ENCODE peak calls at places on chromosomes 7 and 10, in eight cellular contexts. One of them, this sample, is unnamed.

GRCh38 chr7:127330070-127330469 is 62.4 kb downstream of the ZNF800 start:
- DNase-seq in stimulated activated CD4-positive, alpha-beta T cell treated with anti-CD3 and anti-CD28 coated beads, Interleukin-12 subunit alpha, Interleukin-12 subunit beta, amount 100 ng/mL, for 4 hours: no peak
- DNase-seq in MCF 10A: no peak
- DNase-seq in G401: no peak
- DNase-seq in SJCRH30: no peak
- DNase-seq in HEK293T: no peak
- DNase-seq in T-helper 9 cell: no peak
- DNase-seq in bronchial epithelial cell: no peak
- DNase-seq in this sample: no peak

GRCh38 chr7:156207306-156207705 is 395.0 kb upstream of the SHH start:
- DNase-seq in G401: no peak
- DNase-seq in MCF 10A: no peak
- DNase-seq in HEK293T: no peak
- DNase-seq in stimulated activated CD4-positive, alpha-beta T cell treated with anti-CD3 and anti-CD28 coated beads, Interleukin-12 subunit alpha, Interleukin-12 subunit beta, amount 100 ng/mL, for 4 hours: no peak
- DNase-seq in T-helper 9 cell: no peak
- DNase-seq in SJCRH30: no peak
- DNase-seq in bronchial epithelial cell: no peak
- DNase-seq in this sample: no peak

GRCh38 chr7:116547347-116547746 is 22.5 kb downstream of the CAV1 start:
- DNase-seq in MCF 10A: no peak
- DNase-seq in T-helper 9 cell: no peak
- DNase-seq in HEK293T: no peak
- DNase-seq in bronchial epithelial cell: no peak
- DNase-seq in G401: no peak
- DNase-seq in stimulated activated CD4-positive, alpha-beta T cell treated with anti-CD3 and anti-CD28 coated beads, Interleukin-12 subunit alpha, Interleukin-12 subunit beta, amount 100 ng/mL, for 4 hours: no peak
- DNase-seq in SJCRH30: no peak
- DNase-seq in this sample: peak; percentile 40

GRCh38 chr7:137402535-137403258 is 59.2 kb upstream of the PTN start:
- DNase-seq in bronchial epithelial cell: no peak
- DNase-seq in HEK293T: no peak
- DNase-seq in SJCRH30: no peak
- DNase-seq in MCF 10A: no peak
- DNase-seq in G401: no peak
- DNase-seq in stimulated activated CD4-positive, alpha-beta T cell treated with anti-CD3 and anti-CD28 coated beads, Interleukin-12 subunit alpha, Interleukin-12 subunit beta, amount 100 ng/mL, for 4 hours: no peak
- DNase-seq in T-helper 9 cell: no peak
- DNase-seq in this sample: no peak

GRCh38 chr7:94620703-94621118 is 35.2 kb downstream of the SGCE start:
- DNase-seq in T-helper 9 cell: peak; percentile 0
- DNase-seq in stimulated activated CD4-positive, alpha-beta T cell treated with anti-CD3 and anti-CD28 coated beads, Interleukin-12 subunit alpha, Interleukin-12 subunit beta, amount 100 ng/mL, for 4 hours: peak; percentile 12
- DNase-seq in bronchial epithelial cell: peak; percentile 95
- DNase-seq in SJCRH30: peak; percentile 98
- DNase-seq in G401: peak; percentile 71
- DNase-seq in HEK293T: no peak
- DNase-seq in MCF 10A: peak; percentile 97
- DNase-seq in this sample: peak; percentile 88

GRCh38 chr7:6277476-6277875 is 5.1 kb upstream of the CYTH3 start:
- DNase-seq in MCF 10A: no peak
- DNase-seq in HEK293T: no peak
- DNase-seq in SJCRH30: no peak
- DNase-seq in bronchial epithelial cell: no peak
- DNase-seq in T-helper 9 cell: no peak
- DNase-seq in stimulated activated CD4-positive, alpha-beta T cell treated with anti-CD3 and anti-CD28 coated beads, Interleukin-12 subunit alpha, Interleukin-12 subunit beta, amount 100 ng/mL, for 4 hours: no peak
- DNase-seq in G401: no peak
- DNase-seq in this sample: no peak

GRCh38 chr10:7206407-7207127 is 204.3 kb downstream of the SFMBT2 start:
- DNase-seq in T-helper 9 cell: no peak
- DNase-seq in bronchial epithelial cell: no peak
- DNase-seq in stimulated activated CD4-positive, alpha-beta T cell treated with anti-CD3 and anti-CD28 coated beads, Interleukin-12 subunit alpha, Interleukin-12 subunit beta, amount 100 ng/mL, for 4 hours: no peak
- DNase-seq in MCF 10A: no peak
- DNase-seq in G401: no peak
- DNase-seq in HEK293T: no peak
- DNase-seq in SJCRH30: no peak
- DNase-seq in this sample: no peak

GRCh38 chr10:20995123-20995978 is 98.2 kb upstream of the NEBL start:
- DNase-seq in stimulated activated CD4-positive, alpha-beta T cell treated with anti-CD3 and anti-CD28 coated beads, Interleukin-12 subunit alpha, Interleukin-12 subunit beta, amount 100 ng/mL, for 4 hours: no peak
- DNase-seq in SJCRH30: peak; percentile 30
- DNase-seq in T-helper 9 cell: no peak
- DNase-seq in HEK293T: peak; percentile 15
- DNase-seq in bronchial epithelial cell: no peak
- DNase-seq in MCF 10A: no peak
- DNase-seq in G401: peak; percentile 66
- DNase-seq in this sample: peak; percentile 38

GRCh38 chr10:123446449-123447156 is 219.6 kb upstream of the GPR26 start:
- DNase-seq in SJCRH30: no peak
- DNase-seq in stimulated activated CD4-positive, alpha-beta T cell treated with anti-CD3 and anti-CD28 coated beads, Interleukin-12 subunit alpha, Interleukin-12 subunit beta, amount 100 ng/mL, for 4 hours: no peak
- DNase-seq in HEK293T: no peak
- DNase-seq in bronchial epithelial cell: no peak
- DNase-seq in MCF 10A: no peak
- DNase-seq in G401: no peak
- DNase-seq in T-helper 9 cell: no peak
- DNase-seq in this sample: no peak

GRCh38 chr7:158423190-158423555 is 164.4 kb downstream of the PTPRN2 start:
- DNase-seq in stimulated activated CD4-positive, alpha-beta T cell treated with anti-CD3 and anti-CD28 coated beads, Interleukin-12 subunit alpha, Interleukin-12 subunit beta, amount 100 ng/mL, for 4 hours: no peak
- DNase-seq in T-helper 9 cell: no peak
- DNase-seq in MCF 10A: no peak
- DNase-seq in SJCRH30: no peak
- DNase-seq in HEK293T: no peak
- DNase-seq in bronchial epithelial cell: no peak
- DNase-seq in G401: no peak
- DNase-seq in this sample: no peak

GRCh38 chr7:112160130-112160770 is 45.9 kb downstream of the DOCK4 start:
- DNase-seq in HEK293T: no peak
- DNase-seq in G401: peak; percentile 56
- DNase-seq in T-helper 9 cell: no peak
- DNase-seq in stimulated activated CD4-positive, alpha-beta T cell treated with anti-CD3 and anti-CD28 coated beads, Interleukin-12 subunit alpha, Interleukin-12 subunit beta, amount 100 ng/mL, for 4 hours: no peak
- DNase-seq in MCF 10A: peak; percentile 6
- DNase-seq in bronchial epithelial cell: peak; percentile 63
- DNase-seq in SJCRH30: no peak
- DNase-seq in this sample: peak; percentile 59

GRCh38 chr10:58588673-58589265 is 76.1 kb downstream of the BICC1 start:
- DNase-seq in stimulated activated CD4-positive, alpha-beta T cell treated with anti-CD3 and anti-CD28 coated beads, Interleukin-12 subunit alpha, Interleukin-12 subunit beta, amount 100 ng/mL, for 4 hours: no peak
- DNase-seq in SJCRH30: no peak
- DNase-seq in HEK293T: no peak
- DNase-seq in bronchial epithelial cell: peak; percentile 34
- DNase-seq in G401: no peak
- DNase-seq in T-helper 9 cell: no peak
- DNase-seq in MCF 10A: peak; percentile 60
- DNase-seq in this sample: no peak

GRCh38 chr7:25636168-25636567 is 407.9 kb upstream of the NPVF start:
- DNase-seq in bronchial epithelial cell: no peak
- DNase-seq in G401: no peak
- DNase-seq in SJCRH30: peak; percentile 85
- DNase-seq in HEK293T: no peak
- DNase-seq in MCF 10A: no peak
- DNase-seq in T-helper 9 cell: no peak
- DNase-seq in stimulated activated CD4-positive, alpha-beta T cell treated with anti-CD3 and anti-CD28 coated beads, Interleukin-12 subunit alpha, Interleukin-12 subunit beta, amount 100 ng/mL, for 4 hours: no peak
- DNase-seq in this sample: no peak

GRCh38 chr7:88184848-88185304 is 35.0 kb downstream of the SRI start:
- DNase-seq in T-helper 9 cell: no peak
- DNase-seq in HEK293T: no peak
- DNase-seq in SJCRH30: no peak
- DNase-seq in MCF 10A: peak; percentile 48
- DNase-seq in stimulated activated CD4-positive, alpha-beta T cell treated with anti-CD3 and anti-CD28 coated beads, Interleukin-12 subunit alpha, Interleukin-12 subunit beta, amount 100 ng/mL, for 4 hours: no peak
- DNase-seq in G401: no peak
- DNase-seq in bronchial epithelial cell: peak; percentile 62
- DNase-seq in this sample: no peak

GRCh38 chr10:121667948-121668335 is 69.7 kb upstream of the FGFR2 start:
- DNase-seq in MCF 10A: peak; percentile 53
- DNase-seq in stimulated activated CD4-positive, alpha-beta T cell treated with anti-CD3 and anti-CD28 coated beads, Interleukin-12 subunit alpha, Interleukin-12 subunit beta, amount 100 ng/mL, for 4 hours: no peak
- DNase-seq in HEK293T: no peak
- DNase-seq in G401: no peak
- DNase-seq in T-helper 9 cell: no peak
- DNase-seq in SJCRH30: no peak
- DNase-seq in bronchial epithelial cell: peak; percentile 85
- DNase-seq in this sample: peak; percentile 21